ENCODE peak calls at places on chromosome 17, in six cellular contexts. L, J, V, M, K and X are unnamed samples.
A peak's percentile ranks its signal among the peaks of the same experiment; 100 is the strongest.

GRCh38 chr17:3667366-3668278 is 756 bp downstream of the TAX1BP3 start:
- DNase-seq in L (peak; percentile 91), J (peak; percentile 95), V (peak; percentile 93), M (no peak), K (peak; percentile 93), X (peak; percentile 84)

GRCh38 chr17:50145532-50146229 is 4.8 kb downstream of the PPP1R9B start:
- DNase-seq in L (no peak), J (no peak), V (no peak), M (no peak), K (no peak), X (no peak)

GRCh38 chr17:43900858-43901754 is 6.2 kb downstream of the MPP2 start:
- DNase-seq in L (no peak), J (no peak), V (no peak), M (no peak), K (no peak), X (no peak)

GRCh38 chr17:38451030-38451839 is 23.0 kb downstream of the ARHGAP23 start:
- DNase-seq in L (no peak), J (no peak), V (no peak), M (no peak), K (no peak), X (peak; percentile 22)

GRCh38 chr17:56125830-56126819 is 27.1 kb upstream of the ANKFN1 start:
- DNase-seq in L (no peak), J (no peak), V (no peak), M (no peak), K (no peak), X (no peak)

GRCh38 chr17:72409405-72410002 is 288.7 kb downstream of the SOX9 start:
- DNase-seq in L (no peak), J (no peak), V (no peak), M (no peak), K (no peak), X (no peak)

GRCh38 chr17:10574324-10574723 is 24.9 kb upstream of the MYH2 start:
- DNase-seq in L (no peak), J (no peak), V (no peak), M (no peak), K (no peak), X (no peak)

GRCh38 chr17:16190703-16191360 is 24.5 kb downstream of the NCOR1 start:
- DNase-seq in L (no peak), J (no peak), V (no peak), M (no peak), K (no peak), X (no peak)

GRCh38 chr17:50542795-50543774 is 3.9 kb upstream of the SPATA20 start:
- DNase-seq in L (peak; percentile 94), J (peak; percentile 68), V (peak; percentile 82), M (no peak), K (no peak), X (no peak)

GRCh38 chr17:63381101-63381729 is 64.9 kb downstream of the CYB561 start:
- DNase-seq in L (no peak), J (no peak), V (no peak), M (no peak), K (no peak), X (no peak)

GRCh38 chr17:31499771-31500554 is 108.5 kb downstream of the RAB11FIP4 start:
- DNase-seq in L (peak; percentile 70), J (peak; percentile 78), V (no peak), M (no peak), K (peak; percentile 61), X (peak; percentile 96)

GRCh38 chr17:76688165-76688622 is 22.6 kb downstream of the MXRA7 start:
- DNase-seq in L (no peak), J (peak; percentile 76), V (no peak), M (no peak), K (peak; percentile 82), X (peak; percentile 59)

GRCh38 chr17:44914148-44914547 is 1.2 kb downstream of the GFAP start:
- DNase-seq in L (no peak), J (no peak), V (no peak), M (no peak), K (no peak), X (peak; percentile 75)

GRCh38 chr17:47862621-47863440 is 11.9 kb upstream of the SP6 start:
- DNase-seq in L (no peak), J (peak; percentile 56), V (no peak), M (no peak), K (no peak), X (no peak)

GRCh38 chr17:76690596-76691280 is 20.0 kb downstream of the MXRA7 start:
- DNase-seq in L (no peak), J (no peak), V (no peak), M (no peak), K (peak; percentile 24), X (peak; percentile 2)

GRCh38 chr17:4837471-4838305 is 4.5 kb downstream of the MINK1 start:
- DNase-seq in L (no peak), J (no peak), V (no peak), M (no peak), K (peak; percentile 77), X (no peak)

GRCh38 chr17:44920565-44920940 is 5.3 kb upstream of the GFAP start:
- DNase-seq in L (no peak), J (no peak), V (peak; percentile 34), M (no peak), K (peak; percentile 32), X (no peak)

GRCh38 chr17:56297142-56297541 is 143.9 kb downstream of the ANKFN1 start:
- DNase-seq in L (no peak), J (no peak), V (no peak), M (no peak), K (no peak), X (peak; percentile 2)

GRCh38 chr17:40101367-40102210 is 1.2 kb upstream of the NR1D1 start:
- DNase-seq in L (no peak), J (no peak), V (no peak), M (no peak), K (no peak), X (no peak)

GRCh38 chr17:40099627-40100418 is 566 bp downstream of the NR1D1 start:
- DNase-seq in L (no peak), J (no peak), V (no peak), M (no peak), K (no peak), X (peak; percentile 27)

GRCh38 chr17:40098846-40099626 is 1.4 kb downstream of the NR1D1 start:
- DNase-seq in L (peak; percentile 100), J (peak; percentile 100), V (peak; percentile 100), M (peak; percentile 91), K (peak; percentile 100), X (peak; percentile 100)

GRCh38 chr17:40100419-40100668 is at the start of gene NR1D1:
- DNase-seq in L (no peak), J (no peak), V (no peak), M (no peak), K (no peak), X (no peak)

DNA sequence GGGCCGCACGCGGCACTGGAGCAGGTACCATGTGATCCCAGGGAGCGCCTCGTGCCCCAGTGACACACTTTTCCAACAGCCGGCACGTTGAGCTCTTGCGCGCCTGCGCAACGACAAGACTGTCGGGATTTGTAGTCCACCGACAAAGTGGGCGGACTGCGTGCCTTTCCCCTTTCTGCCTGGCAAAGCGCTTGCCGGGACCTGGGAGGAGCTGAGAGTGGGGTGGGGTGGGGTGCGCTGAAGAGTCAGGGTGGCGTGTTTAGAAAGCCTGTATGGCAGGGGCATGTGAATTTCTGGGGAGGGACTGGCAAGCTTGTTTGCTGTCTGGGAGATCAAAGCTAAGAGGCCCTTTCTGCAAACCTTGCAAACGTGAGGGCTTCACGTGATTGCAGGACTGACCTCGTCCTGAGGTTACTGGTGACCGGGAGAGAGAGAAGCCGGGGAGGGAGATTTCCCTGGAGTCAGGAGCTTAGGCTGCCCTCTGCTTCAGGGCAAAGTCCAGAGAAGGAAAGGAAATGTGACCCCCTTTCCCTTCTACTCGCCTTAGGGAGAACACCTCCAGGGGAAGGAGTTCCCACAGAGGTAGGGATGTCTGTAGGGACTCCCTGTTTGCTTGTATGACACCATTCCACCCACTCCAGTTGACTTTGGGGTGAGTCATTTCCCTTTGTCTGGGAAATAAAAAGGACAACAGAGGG is 429 bp upstream of the NR1D1 start:
- DNase-seq in L (peak; percentile 99), J (peak; percentile 99), V (peak; percentile 99), M (peak; percentile 66), K (peak; percentile 98), X (peak; percentile 99)
- TF ChIP-seq POLR2A in L (no peak), J (no peak), V (no peak), M (no peak), K (peak; percentile 91), X (peak; percentile 54)

GRCh38 chr17:58092101-58092796 is 9.0 kb downstream of the DYNLL2 start:
- DNase-seq in L (no peak), J (no peak), V (no peak), M (no peak), K (no peak), X (no peak)
- TF ChIP-seq POLR2A in L (no peak), J (no peak), V (no peak), M (peak; percentile 16), K (no peak), X (no peak)

GRCh38 chr17:80259642-80260535 is 763 bp upstream of the RNF213 start:
- DNase-seq in L (peak; percentile 66), J (peak; percentile 87), V (peak; percentile 83), M (peak; percentile 79), K (peak; percentile 84), X (peak; percentile 85)

GRCh38 chr17:80261159-80261894 is 675 bp downstream of the RNF213 start:
- DNase-seq in L (peak; percentile 49), J (no peak), V (peak; percentile 69), M (no peak), K (peak; percentile 75), X (peak; percentile 69)

GRCh38 chr17:80261895-80262279 is 1.2 kb downstream of the RNF213 start:
- DNase-seq in L (no peak), J (no peak), V (no peak), M (no peak), K (no peak), X (no peak)

GRCh38 chr17:80262291-80262690 is 1.6 kb downstream of the RNF213 start:
- DNase-seq in L (no peak), J (no peak), V (no peak), M (no peak), K (no peak), X (no peak)

DNA sequence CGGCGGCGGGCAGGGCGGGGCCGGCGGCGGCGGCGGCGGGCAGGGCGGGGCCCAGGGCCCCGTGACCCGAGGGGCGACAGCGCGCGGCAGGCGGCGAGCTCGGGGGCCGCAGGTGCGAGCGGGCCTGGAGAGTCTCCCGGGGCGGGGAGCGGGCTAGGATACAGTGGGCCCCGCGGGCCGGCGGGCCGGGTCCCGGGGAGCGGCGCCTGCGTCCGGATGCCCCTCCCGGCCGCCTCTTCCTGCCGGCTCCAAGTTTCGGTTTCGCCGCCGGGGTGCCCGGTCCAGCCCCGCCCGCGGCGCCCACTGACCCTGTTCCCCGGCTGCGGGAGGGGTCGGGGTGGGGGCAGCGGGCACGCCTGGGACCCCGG is at the start of gene RNF213:
- DNase-seq in L (peak; percentile 68), J (peak; percentile 84), V (peak; percentile 85), M (peak; percentile 68), K (peak; percentile 70), X (peak; percentile 54)
- TF ChIP-seq POLR2A in L (no peak), J (peak; percentile 26), V (peak; percentile 75), M (peak; percentile 41), K (peak; percentile 42), X (peak; percentile 78)

DNA sequence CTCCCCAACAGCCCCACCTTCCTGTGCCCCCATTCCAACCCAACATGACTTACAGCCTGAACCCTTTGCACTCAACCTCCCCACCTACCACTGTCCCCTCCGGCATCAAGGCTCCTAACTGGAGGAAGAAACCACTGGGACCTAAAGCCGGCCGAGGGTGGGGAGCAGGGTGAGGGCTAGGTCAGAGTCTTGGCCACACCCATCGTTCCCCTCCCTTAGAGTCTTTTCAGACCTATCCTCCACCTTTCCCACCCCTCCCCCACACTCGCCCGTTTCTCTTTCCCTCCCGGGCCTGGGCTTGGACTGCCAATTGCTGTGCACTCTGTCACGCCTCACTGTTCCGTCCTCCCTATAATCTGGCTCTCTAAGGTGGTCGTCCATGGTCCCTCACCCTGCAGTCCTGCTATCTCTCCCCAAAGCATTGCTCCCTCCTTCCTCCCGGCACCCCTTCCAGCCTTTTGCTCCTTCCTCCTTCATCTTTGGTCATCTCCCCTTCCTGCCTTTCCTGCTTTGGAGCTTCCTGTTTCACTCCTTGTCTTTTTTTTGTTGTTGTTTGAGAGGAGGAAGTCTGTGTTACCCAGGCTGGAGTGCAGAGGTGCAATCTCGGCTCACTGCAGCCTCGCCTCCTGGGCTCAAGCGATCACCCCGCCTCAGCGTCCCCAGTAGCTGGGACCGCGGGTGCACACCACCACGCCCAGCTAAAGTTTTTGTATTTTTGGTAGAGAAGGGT is 958 bp upstream of the CLDN7 start:
- DNase-seq in L (no peak), J (no peak), V (peak; percentile 92), M (no peak), K (no peak), X (peak; percentile 82)
- TF ChIP-seq POLR2A in L (no peak), J (no peak), V (peak; percentile 76), M (no peak), K (no peak), X (no peak)